ENCODE peak calls at places on chromosomes 1 and 21, in nine cellular contexts. W, K, Q, Y, R, T, S, B and I are unnamed samples. For H3K4me1 and H3K36me3, the result is how much of the 10 kb centered on the place peaks cover.

GRCh38 chr1:107299521-107299920 is 158.7 kb downstream of the NTNG1 start:
- DNase-seq in W (no peak), K (no peak), Q (no peak), Y (no peak), R (no peak), T (no peak), S (no peak), B (no peak), I (no peak)

GRCh38 chr1:81681104-81681503 is 119.6 kb upstream of the ADGRL2 start:
- DNase-seq in W (no peak), K (no peak), Q (no peak), Y (no peak), R (no peak), T (no peak), S (peak), B (no peak), I (no peak)

GRCh38 chr1:168095476-168095875 is 41.3 kb downstream of the GPR161 start:
- DNase-seq in W (no peak), K (no peak), Q (no peak), Y (no peak), R (no peak), T (no peak), S (no peak), B (no peak), I (no peak)

GRCh38 chr1:156816561-156817328 is at the start of gene SH2D2A:
- DNase-seq in W (peak), K (peak), Q (peak), Y (peak), R (peak), T (no peak), S (peak), B (no peak), I (no peak)

GRCh38 chr1:234722904-234723588 is 113.1 kb upstream of the IRF2BP2 start:
- DNase-seq in W (peak), K (peak), Q (peak), Y (peak), R (peak), T (peak), S (peak), B (peak), I (peak)

GRCh38 chr1:184753608-184754478 is 815 bp downstream of the EDEM3 start:
- DNase-seq in W (no peak), K (no peak), Q (peak), Y (peak), R (peak), T (no peak), S (peak), B (peak), I (peak)

GRCh38 chr21:44773291-44773932 is 28.2 kb downstream of the UBE2G2 start:
- DNase-seq in W (no peak), K (no peak), Q (no peak), Y (no peak), R (no peak), T (no peak), S (peak), B (no peak), I (peak)

GRCh38 chr1:53478186-53478585 is 19.0 kb downstream of the DMRTB1 start:
- DNase-seq in W (no peak), K (no peak), Q (no peak), Y (no peak), R (no peak), T (no peak), S (no peak), B (no peak), I (no peak)

GRCh38 chr1:20484526-20485462 is 1.2 kb downstream of the CAMK2N1 start:
- DNase-seq in W (no peak), K (no peak), Q (no peak), Y (no peak), R (no peak), T (no peak), S (peak), B (no peak), I (no peak)
- H3K27ac ChIP-seq in W (peak), K (peak), Q (peak), Y (peak), R (peak), T (peak), S (no peak), B (peak), I (no peak)

DNA sequence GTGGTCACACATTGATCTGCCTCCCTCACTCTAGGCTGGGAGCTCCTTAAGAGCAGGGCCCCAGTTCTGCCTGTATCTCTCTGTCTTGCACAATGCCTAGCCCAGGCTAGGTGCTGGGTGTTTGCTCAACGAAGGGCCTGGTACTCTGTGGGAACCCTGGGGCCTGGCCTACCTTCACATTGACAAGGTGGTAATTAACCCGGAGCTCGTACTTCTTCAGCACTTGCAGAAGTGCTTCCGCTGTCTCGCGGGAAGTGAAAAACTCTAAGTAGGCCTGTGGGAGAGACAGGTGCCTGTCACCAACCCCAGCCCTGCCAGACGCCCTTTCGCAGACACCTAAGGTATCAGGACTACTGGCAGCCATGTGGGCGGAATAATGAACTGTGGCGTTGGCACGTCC is 13.7 kb downstream of the MTHFR start:
- DNase-seq in W (peak), K (peak), Q (no peak), Y (peak), R (no peak), T (no peak), S (no peak), B (no peak), I (peak)
- H3K4me1 ChIP-seq in W (under half), K (half or more), Q (under half), Y (under half), R (under half), T (under half), S (under half), B (under half), I (under half)

DNA sequence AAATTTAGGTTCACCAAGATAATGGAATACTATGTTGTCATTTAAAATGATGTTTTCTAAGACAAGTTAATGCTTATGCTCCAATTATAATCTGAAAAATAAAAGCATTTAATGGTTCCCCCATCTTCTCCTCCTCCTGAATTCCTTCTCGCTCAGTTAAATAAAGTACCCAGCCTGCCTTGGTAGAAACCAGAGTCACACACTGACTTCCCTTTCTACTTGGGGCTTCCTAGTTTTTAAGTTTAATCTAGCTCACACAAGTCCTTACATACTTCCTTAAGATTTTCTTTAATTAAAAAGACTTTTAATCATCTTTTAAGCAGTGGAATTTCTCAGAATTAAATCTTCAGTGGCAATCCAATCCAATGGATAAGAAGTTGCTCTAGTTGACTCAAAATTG is 32.9 kb downstream of the CD58 start:
- DNase-seq in W (no peak), K (no peak), Q (no peak), Y (no peak), R (no peak), T (no peak), S (no peak), B (no peak), I (no peak)
- H3K36me3 ChIP-seq in W (under half), K (under half), Q (under half), Y (under half), R (under half), T (under half), S (under half), B (under half), I (under half)

DNA sequence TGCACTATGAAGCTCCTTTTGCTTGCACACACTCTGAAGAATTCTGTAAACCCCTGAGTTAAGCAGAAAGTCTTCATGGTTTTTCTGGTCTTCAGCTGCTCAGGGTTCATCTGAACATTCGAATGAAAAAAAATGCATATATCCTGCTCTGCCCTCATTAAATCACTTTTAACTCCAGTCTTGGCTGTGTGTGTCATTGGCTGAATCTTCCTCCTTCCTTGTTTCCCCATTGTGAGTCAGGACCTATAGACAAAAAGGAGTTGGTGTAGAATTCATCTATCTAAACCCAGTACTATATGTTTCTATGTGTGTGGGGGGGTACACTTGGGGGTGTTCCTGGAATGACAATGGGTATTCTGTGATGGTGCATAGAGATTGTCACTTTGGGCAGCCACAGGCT is 6.6 kb upstream of the SPRR1B start:
- DNase-seq in W (no peak), K (no peak), Q (no peak), Y (no peak), R (no peak), T (no peak), S (no peak), B (no peak), I (no peak)
- H3K27ac ChIP-seq in W (no peak), K (no peak), Q (no peak), Y (no peak), R (no peak), T (no peak), S (no peak), B (no peak), I (no peak)

DNA sequence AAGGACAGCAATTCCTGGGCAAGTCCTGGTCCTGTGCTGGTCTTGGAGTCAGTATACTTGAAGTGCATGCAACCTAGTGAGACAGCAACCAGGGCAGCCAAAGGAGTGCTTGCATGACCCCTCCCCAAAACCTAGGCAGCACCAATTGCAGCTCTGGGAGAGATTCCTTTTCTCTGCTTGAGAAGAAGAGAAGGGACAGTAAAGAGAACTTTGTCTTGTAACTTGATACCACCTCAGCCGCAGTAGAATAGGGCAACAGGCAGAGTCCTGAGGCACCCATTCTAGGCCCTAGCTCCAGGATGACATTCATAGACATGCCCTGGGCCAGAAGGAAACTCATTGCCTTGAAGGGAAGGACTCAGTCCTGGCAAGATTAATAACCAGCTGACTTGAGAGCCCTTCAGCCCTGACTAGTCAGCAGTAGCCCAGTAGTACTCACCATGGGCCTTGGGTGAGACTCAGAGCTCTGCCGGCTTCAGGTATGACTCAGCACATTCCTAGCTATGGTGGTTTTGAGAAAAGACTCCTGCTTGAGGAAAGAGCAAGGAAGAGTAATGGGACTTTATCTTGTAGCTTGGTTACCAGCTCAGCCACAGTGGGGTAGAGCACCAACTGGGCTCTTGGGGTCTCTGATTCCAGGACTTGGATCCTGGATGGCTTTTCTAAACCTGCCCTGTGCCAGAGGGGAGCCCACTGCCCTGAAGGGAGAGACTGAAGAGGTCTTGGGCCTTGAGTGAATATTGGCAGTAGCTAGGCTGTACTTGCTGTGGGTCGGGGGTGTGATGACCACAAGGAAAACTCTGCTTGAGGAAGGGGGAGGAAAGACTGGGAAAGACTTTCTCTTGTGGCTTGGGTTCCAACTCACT is 51.7 kb upstream of the ACADM start:
- DNase-seq in W (peak), K (no peak), Q (peak), Y (no peak), R (peak), T (peak), S (peak), B (no peak), I (peak)
- H3K4me1 ChIP-seq in W (under half), K (under half), Q (under half), Y (under half), R (under half), T (under half), S (under half), B (under half), I (under half)

GRCh38 chr1:30995990-30996612 is 69.4 kb downstream of the PUM1 start:
- DNase-seq in W (no peak), K (no peak), Q (no peak), Y (no peak), R (no peak), T (no peak), S (no peak), B (no peak), I (no peak)
- H3K36me3 ChIP-seq in W (under half), K (under half), Q (under half), Y (under half), R (under half), T (under half), S (under half), B (under half), I (under half)

GRCh38 chr21:42614391-42614790 is 39.0 kb upstream of the PDE9A start:
- DNase-seq in W (no peak), K (no peak), Q (peak), Y (no peak), R (no peak), T (no peak), S (no peak), B (no peak), I (no peak)

GRCh38 chr21:42613756-42614155 is 39.7 kb upstream of the PDE9A start:
- DNase-seq in W (no peak), K (no peak), Q (no peak), Y (no peak), R (no peak), T (no peak), S (no peak), B (no peak), I (no peak)

GRCh38 chr21:42616366-42617340 is 36.8 kb upstream of the PDE9A start:
- DNase-seq in W (no peak), K (no peak), Q (peak), Y (no peak), R (no peak), T (no peak), S (peak), B (peak), I (no peak)

GRCh38 chr21:42615924-42616323 is 37.5 kb upstream of the PDE9A start:
- DNase-seq in W (no peak), K (no peak), Q (no peak), Y (no peak), R (no peak), T (no peak), S (no peak), B (peak), I (no peak)

DNA sequence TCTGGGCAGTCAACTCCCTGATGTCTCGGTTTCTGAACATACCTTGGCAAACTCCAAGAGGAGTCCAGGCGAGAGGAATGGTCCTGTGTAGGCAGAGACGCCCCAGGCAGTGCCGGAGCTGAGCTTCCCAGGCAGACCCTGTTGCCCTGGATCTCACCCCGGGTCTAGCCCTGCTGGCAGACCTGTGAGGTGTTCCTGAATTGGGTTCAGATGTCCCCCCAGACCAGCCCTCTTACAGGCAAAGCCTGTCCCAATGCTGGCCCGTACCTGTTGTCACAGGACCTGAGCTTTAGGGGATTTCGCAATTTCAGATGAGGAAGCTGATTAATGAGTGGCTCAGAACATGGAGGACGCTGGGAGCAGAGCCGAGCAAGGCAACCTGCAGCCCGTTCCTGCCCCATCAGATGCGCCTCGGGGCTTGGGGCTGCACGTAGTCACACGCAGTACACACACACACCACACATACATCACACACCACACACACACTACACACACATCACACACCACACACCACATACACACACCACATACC is 38.5 kb upstream of the PDE9A start:
- DNase-seq in W (peak), K (no peak), Q (peak), Y (no peak), R (no peak), T (no peak), S (peak), B (peak), I (peak)
- H3K27ac ChIP-seq in W (peak), K (no peak), Q (no peak), Y (no peak), R (no peak), T (no peak), S (no peak), B (no peak), I (peak)

DNA sequence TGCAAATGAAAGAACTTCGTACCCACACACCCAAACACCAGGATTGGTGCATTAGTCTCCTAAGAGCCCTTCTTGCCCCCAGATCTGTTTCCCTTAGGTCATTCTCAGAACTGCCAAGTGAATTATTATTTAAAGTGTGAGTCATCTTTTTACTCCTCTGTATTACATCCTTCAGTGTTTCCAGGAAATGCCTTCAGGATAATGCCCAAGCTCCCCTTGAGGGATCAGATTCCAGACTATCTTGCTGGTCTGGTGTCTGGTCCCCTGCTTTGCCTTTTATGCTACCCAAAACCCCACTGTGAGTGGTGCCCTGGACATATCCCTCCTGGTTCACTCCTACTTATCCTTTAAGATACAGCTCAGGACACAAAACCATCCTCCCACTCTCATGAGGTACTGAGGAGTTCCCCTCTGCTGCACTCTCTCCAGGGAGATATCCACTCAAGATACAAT is 57.3 kb downstream of the SSX2IP start:
- DNase-seq in W (no peak), K (no peak), Q (peak), Y (no peak), R (peak), T (peak), S (peak), B (no peak), I (no peak)
- H3K4me1 ChIP-seq in W (under half), K (under half), Q (under half), Y (under half), R (under half), T (under half), S (under half), B (under half), I (under half)

DNA sequence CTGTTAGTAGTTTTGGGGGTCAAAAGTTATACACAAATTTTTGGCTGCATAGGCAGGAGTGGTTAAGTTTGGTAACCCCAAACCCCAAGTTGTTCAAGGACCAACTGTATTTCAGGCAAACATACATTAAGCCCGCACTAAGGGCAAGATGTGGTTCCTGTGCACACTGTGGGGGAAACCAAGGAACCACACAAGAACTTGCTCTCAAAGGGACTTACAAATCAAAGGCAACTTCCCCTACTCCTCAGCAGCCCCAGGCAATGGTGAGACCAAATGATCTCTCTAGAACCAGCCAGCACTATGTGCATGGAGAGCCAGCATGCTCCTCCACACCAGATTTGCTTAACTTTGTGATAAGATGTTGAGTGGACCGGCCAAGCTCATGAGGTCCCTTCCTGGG is 35.3 kb downstream of the PACC1 start:
- DNase-seq in W (no peak), K (no peak), Q (no peak), Y (no peak), R (no peak), T (no peak), S (no peak), B (no peak), I (no peak)
- H3K36me3 ChIP-seq in W (under half), K (under half), Q (under half), Y (under half), R (under half), T (under half), S (under half), B (under half), I (under half)

GRCh38 chr1:79599257-79599656 is 592.7 kb upstream of the ADGRL4 start:
- DNase-seq in W (no peak), K (no peak), Q (no peak), Y (no peak), R (no peak), T (no peak), S (no peak), B (no peak), I (no peak)

GRCh38 chr1:79604490-79605198 is 598.1 kb upstream of the ADGRL4 start:
- DNase-seq in W (no peak), K (no peak), Q (no peak), Y (no peak), R (no peak), T (no peak), S (peak), B (no peak), I (no peak)

DNA sequence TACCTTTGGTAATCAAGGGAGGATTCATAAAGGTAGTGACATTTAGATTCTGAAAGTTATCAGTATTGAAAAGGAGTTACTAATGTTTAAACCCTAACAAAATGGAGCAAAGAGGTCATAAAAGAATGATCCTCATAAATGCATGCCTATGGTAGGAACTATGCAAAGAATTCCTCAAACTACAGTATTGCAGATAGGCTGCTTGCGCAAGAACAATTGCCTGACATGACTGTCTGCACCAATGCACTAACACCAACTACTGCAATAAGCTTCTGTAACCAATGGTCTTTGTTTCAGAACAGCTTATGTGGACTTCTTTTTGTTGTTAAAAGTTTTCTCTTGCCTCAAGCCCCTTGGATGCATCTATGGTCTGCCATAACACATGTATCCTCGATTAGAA is 597.3 kb upstream of the ADGRL4 start:
- DNase-seq in W (no peak), K (no peak), Q (peak), Y (no peak), R (peak), T (no peak), S (peak), B (no peak), I (no peak)
- H3K27ac ChIP-seq in W (no peak), K (no peak), Q (no peak), Y (no peak), R (no peak), T (no peak), S (no peak), B (no peak), I (no peak)